ENCODE peak calls at places on chromosomes 6 and 20, in six cellular contexts. One of them, this sample, is unnamed.

GRCh38 chr20:2005831-2006426 is 12.1 kb upstream of the PDYN start:
- DNase-seq in K562: peak
- DNase-seq in stomach: peak
- DNase-seq in prostate gland: peak
- DNase-seq in GM12878: no peak
- DNase-seq in breast epithelium: peak
- DNase-seq in this sample: peak

GRCh38 chr20:3563548-3564177 is 92.8 kb downstream of the ATRN start:
- DNase-seq in breast epithelium: no peak
- DNase-seq in prostate gland: no peak
- DNase-seq in stomach: no peak
- DNase-seq in K562: peak
- DNase-seq in GM12878: peak
- DNase-seq in this sample: peak

GRCh38 chr20:62286493-62287064 is 16.2 kb upstream of the ADRM1 start:
- DNase-seq in stomach: no peak
- DNase-seq in prostate gland: no peak
- DNase-seq in GM12878: no peak
- DNase-seq in K562: no peak
- DNase-seq in breast epithelium: no peak
- DNase-seq in this sample: no peak

GRCh38 chr20:10433014-10433622 is 904 bp downstream of the MKKS start:
- DNase-seq in GM12878: no peak
- DNase-seq in prostate gland: no peak
- DNase-seq in K562: no peak
- DNase-seq in breast epithelium: no peak
- DNase-seq in stomach: no peak
- DNase-seq in this sample: no peak

GRCh38 chr6:14450133-14451040 is 332.8 kb downstream of the CD83 start:
- DNase-seq in K562: no peak
- DNase-seq in prostate gland: no peak
- DNase-seq in breast epithelium: no peak
- DNase-seq in GM12878: no peak
- DNase-seq in stomach: no peak
- DNase-seq in this sample: no peak

GRCh38 chr20:35305682-35306556 is 13.7 kb upstream of the FAM83C start:
- DNase-seq in breast epithelium: peak
- DNase-seq in K562: peak
- DNase-seq in prostate gland: no peak
- DNase-seq in GM12878: no peak
- DNase-seq in stomach: peak
- DNase-seq in this sample: peak

GRCh38 chr20:38175221-38176030 is 10.4 kb upstream of the TGM2 start:
- DNase-seq in stomach: no peak
- DNase-seq in prostate gland: no peak
- DNase-seq in K562: no peak
- DNase-seq in GM12878: no peak
- DNase-seq in breast epithelium: no peak
- DNase-seq in this sample: no peak

GRCh38 chr6:143772110-143772509 is 71.0 kb upstream of the LTV1 start:
- DNase-seq in K562: no peak
- DNase-seq in breast epithelium: no peak
- DNase-seq in stomach: no peak
- DNase-seq in prostate gland: no peak
- DNase-seq in GM12878: no peak
- DNase-seq in this sample: no peak

GRCh38 chr20:19403549-19403948 is 191.1 kb downstream of the SLC24A3 start:
- DNase-seq in K562: no peak
- DNase-seq in breast epithelium: no peak
- DNase-seq in prostate gland: no peak
- DNase-seq in GM12878: no peak
- DNase-seq in stomach: no peak
- DNase-seq in this sample: no peak

GRCh38 chr6:35243386-35243958 is 16.1 kb upstream of the ZNF76 start:
- DNase-seq in GM12878: no peak
- DNase-seq in breast epithelium: no peak
- DNase-seq in stomach: no peak
- DNase-seq in prostate gland: no peak
- DNase-seq in K562: no peak
- DNase-seq in this sample: no peak

DNA sequence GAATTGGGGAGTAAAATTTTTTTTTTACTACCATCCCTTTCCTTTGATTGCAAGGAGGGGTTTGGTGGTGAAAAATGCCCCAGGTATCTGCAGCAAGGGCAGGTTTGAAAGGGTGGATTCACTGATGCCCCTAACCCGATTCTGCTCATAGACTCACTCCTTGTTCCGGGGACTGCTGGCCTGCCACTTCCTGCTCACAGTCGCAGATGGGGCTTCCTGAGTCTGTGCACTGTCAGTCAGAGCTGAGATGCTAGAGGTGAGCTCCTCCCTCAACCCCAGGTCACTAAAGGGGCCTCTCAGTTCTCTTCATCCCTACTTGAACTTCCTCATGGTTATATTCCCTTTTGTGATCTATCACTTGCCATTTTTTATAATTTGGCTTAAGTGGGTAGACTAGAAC is 357.9 kb downstream of the FARS2 start:
- DNase-seq in prostate gland: no peak
- DNase-seq in breast epithelium: no peak
- DNase-seq in stomach: no peak
- DNase-seq in K562: no peak
- DNase-seq in GM12878: peak
- DNase-seq in this sample: no peak
- TF ChIP-seq POLR2AphosphoS5 in prostate gland: no peak
- TF ChIP-seq POLR2AphosphoS5 in breast epithelium: no peak
- TF ChIP-seq POLR2AphosphoS5 in stomach: no peak
- TF ChIP-seq POLR2AphosphoS5 in K562: no peak
- TF ChIP-seq POLR2AphosphoS5 in GM12878: no peak
- TF ChIP-seq POLR2AphosphoS5 in this sample: no peak

DNA sequence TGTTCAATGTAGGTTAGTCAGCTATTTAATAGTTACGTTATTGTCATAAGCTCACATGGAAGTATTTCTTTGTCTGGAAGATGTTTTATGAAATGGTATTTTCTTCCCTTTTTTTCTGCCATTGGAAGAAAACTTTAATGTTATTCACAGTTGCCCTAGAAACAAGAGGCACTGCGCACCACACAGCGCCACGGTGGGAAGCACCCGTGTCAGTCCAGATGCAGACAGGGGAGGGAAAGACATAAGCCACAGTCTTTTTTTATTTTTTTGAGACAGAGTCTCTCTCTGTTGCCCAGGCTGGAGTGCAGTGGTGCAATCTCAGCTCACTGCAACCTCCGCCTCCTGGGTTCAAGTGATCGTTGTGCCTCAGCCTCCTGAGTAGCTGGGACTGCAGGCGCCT is 82.1 kb downstream of the GCNT2 start:
- DNase-seq in K562: no peak
- DNase-seq in stomach: no peak
- DNase-seq in breast epithelium: no peak
- DNase-seq in GM12878: no peak
- DNase-seq in prostate gland: no peak
- DNase-seq in this sample: no peak
- TF ChIP-seq POLR2AphosphoS5 in K562: no peak
- TF ChIP-seq POLR2AphosphoS5 in stomach: no peak
- TF ChIP-seq POLR2AphosphoS5 in breast epithelium: no peak
- TF ChIP-seq POLR2AphosphoS5 in GM12878: no peak
- TF ChIP-seq POLR2AphosphoS5 in prostate gland: no peak
- TF ChIP-seq POLR2AphosphoS5 in this sample: no peak

GRCh38 chr20:23624307-23624706 is 13.4 kb downstream of the CST3 start:
- DNase-seq in stomach: no peak
- DNase-seq in K562: no peak
- DNase-seq in breast epithelium: no peak
- DNase-seq in GM12878: no peak
- DNase-seq in prostate gland: no peak
- DNase-seq in this sample: no peak

GRCh38 chr20:23626040-23626620 is 11.6 kb downstream of the CST3 start:
- DNase-seq in K562: peak
- DNase-seq in breast epithelium: no peak
- DNase-seq in GM12878: no peak
- DNase-seq in stomach: peak
- DNase-seq in prostate gland: no peak
- DNase-seq in this sample: no peak

GRCh38 chr20:23623666-23624065 is 14.1 kb downstream of the CST3 start:
- DNase-seq in prostate gland: no peak
- DNase-seq in K562: no peak
- DNase-seq in breast epithelium: no peak
- DNase-seq in GM12878: no peak
- DNase-seq in stomach: no peak
- DNase-seq in this sample: no peak

GRCh38 chr20:23627501-23627900 is 10.3 kb downstream of the CST3 start:
- DNase-seq in stomach: no peak
- DNase-seq in breast epithelium: no peak
- DNase-seq in GM12878: no peak
- DNase-seq in prostate gland: no peak
- DNase-seq in K562: no peak
- DNase-seq in this sample: no peak

DNA sequence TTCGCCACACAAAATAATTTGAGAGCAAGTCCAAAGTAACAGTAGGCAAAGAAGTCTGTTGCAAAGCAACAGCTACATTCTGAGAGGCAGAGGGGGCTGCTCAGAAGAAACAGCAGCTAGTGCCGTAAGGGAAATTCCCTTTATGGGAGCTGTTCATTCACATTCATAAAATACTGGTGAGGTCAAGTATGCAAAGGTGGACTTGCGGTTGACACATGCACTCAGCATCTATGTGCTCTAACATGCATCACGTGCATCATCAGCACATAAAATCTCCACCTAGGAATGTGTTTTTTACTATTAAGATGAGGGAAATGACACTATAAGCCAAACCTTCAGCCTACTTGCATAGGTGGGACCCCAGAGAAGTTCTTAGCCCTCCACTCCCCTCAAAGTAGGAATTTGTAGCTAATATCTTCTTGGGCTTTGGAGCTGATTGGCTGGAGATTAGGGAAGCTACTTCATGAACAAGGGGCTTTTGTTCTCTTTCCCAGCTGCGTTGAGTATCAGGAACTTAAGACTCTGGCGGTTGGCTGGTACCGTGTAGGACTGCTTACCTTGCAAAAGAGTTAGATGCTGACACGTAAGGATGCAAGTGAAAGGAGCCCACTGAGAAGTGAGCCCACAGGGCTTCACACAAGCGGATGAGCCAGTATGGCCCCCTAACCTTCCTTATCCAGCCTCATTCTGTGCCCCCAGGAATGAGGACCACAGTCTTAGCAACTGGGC is 12.4 kb downstream of the CST3 start:
- DNase-seq in prostate gland: no peak
- DNase-seq in GM12878: no peak
- DNase-seq in K562: no peak
- DNase-seq in stomach: no peak
- DNase-seq in breast epithelium: no peak
- DNase-seq in this sample: no peak
- TF ChIP-seq POLR2AphosphoS5 in prostate gland: no peak
- TF ChIP-seq POLR2AphosphoS5 in GM12878: no peak
- TF ChIP-seq POLR2AphosphoS5 in K562: no peak
- TF ChIP-seq POLR2AphosphoS5 in stomach: no peak
- TF ChIP-seq POLR2AphosphoS5 in breast epithelium: no peak
- TF ChIP-seq POLR2AphosphoS5 in this sample: no peak

GRCh38 chr6:43452896-43453295 is 2.5 kb downstream of the DLK2 start:
- DNase-seq in stomach: no peak
- DNase-seq in prostate gland: no peak
- DNase-seq in breast epithelium: no peak
- DNase-seq in GM12878: no peak
- DNase-seq in K562: no peak
- DNase-seq in this sample: no peak

GRCh38 chr6:43453831-43454230 is 1.5 kb downstream of the DLK2 start:
- DNase-seq in prostate gland: no peak
- DNase-seq in GM12878: no peak
- DNase-seq in breast epithelium: no peak
- DNase-seq in K562: no peak
- DNase-seq in stomach: no peak
- DNase-seq in this sample: no peak

GRCh38 chr6:43456737-43457126 is 1.4 kb upstream of the DLK2 start:
- DNase-seq in GM12878: no peak
- DNase-seq in prostate gland: no peak
- DNase-seq in breast epithelium: no peak
- DNase-seq in K562: peak
- DNase-seq in stomach: no peak
- DNase-seq in this sample: no peak

GRCh38 chr6:43455034-43455747 is at the start of gene DLK2:
- DNase-seq in K562: peak
- DNase-seq in prostate gland: no peak
- DNase-seq in breast epithelium: no peak
- DNase-seq in stomach: no peak
- DNase-seq in GM12878: no peak
- DNase-seq in this sample: no peak

DNA sequence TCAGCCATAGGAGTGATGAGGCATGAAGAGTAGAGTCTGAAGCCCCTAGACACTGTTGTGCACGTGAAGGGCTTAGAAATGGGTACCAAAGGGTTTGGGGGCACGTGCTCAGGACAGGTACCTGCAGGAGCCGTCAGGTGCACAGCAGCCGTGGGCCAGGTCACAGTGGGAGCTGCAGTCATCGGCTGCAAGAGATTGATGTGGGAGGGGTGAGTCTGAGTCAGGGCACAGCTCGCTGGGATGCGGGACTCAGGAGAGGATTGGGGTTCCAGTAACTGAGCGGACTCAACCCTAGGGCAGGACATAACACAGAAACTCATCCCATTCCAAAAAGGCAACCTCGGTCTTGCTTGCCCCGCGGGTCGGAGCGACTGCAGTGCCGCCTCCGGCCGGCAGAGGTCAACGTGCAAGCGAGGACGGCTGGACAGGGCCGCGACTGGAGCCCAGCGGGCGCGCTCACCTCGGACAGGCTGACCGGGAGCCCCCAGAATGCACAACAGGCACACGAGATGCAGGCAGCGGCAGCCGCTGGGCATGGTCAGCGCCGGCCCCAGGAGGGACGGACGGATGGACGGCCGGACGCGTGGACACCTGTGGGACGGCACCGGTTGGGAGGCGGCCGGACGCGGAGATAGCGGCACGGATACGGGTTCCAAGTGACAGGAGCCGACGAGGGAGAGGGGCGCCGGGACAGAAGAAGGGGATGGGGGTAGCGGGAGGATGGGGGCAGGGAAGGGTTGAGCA is 886 bp downstream of the DLK2 start:
- DNase-seq in prostate gland: peak
- DNase-seq in GM12878: no peak
- DNase-seq in K562: peak
- DNase-seq in breast epithelium: peak
- DNase-seq in stomach: peak
- DNase-seq in this sample: peak
- TF ChIP-seq POLR2AphosphoS5 in prostate gland: peak
- TF ChIP-seq POLR2AphosphoS5 in GM12878: no peak
- TF ChIP-seq POLR2AphosphoS5 in K562: no peak
- TF ChIP-seq POLR2AphosphoS5 in breast epithelium: no peak
- TF ChIP-seq POLR2AphosphoS5 in stomach: no peak
- TF ChIP-seq POLR2AphosphoS5 in this sample: no peak

DNA sequence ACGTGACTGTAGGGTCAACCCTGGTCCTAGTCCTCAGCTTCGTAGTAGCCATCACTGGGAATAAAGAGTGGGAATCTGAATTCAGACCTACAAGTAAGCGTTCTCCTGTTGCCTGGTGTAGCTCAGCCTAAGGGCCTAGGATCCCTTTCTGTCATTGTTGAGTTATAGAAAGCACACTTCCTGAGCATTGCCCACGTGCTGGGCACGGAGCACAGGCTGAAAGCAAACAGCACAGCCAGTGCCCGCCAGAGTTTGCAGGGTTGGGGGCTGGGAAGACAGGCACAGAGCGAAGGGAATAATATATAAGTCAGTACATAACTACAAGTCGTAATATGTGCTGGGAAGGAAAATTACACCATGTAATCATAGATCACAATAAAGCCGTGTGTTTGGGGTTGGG is 166.3 kb downstream of the TBXT start:
- DNase-seq in GM12878: no peak
- DNase-seq in prostate gland: no peak
- DNase-seq in K562: no peak
- DNase-seq in stomach: no peak
- DNase-seq in breast epithelium: no peak
- DNase-seq in this sample: no peak
- TF ChIP-seq POLR2AphosphoS5 in GM12878: no peak
- TF ChIP-seq POLR2AphosphoS5 in prostate gland: no peak
- TF ChIP-seq POLR2AphosphoS5 in K562: no peak
- TF ChIP-seq POLR2AphosphoS5 in stomach: no peak
- TF ChIP-seq POLR2AphosphoS5 in breast epithelium: no peak
- TF ChIP-seq POLR2AphosphoS5 in this sample: no peak

This sample was measured in HL-60.